ENCODE peak calls at places on chromosomes 12 and 14, in four cellular contexts. Y is KG1; C is activated naive CD4-positive, alpha-beta T cell treated with anti-CD3 and anti-CD28 coated beads for 36 hours; U is CMK. N is an unnamed sample.

GRCh38 chr14:102356280-102356679 is 6.4 kb downstream of the CINP start:
- DNase-seq in Y (no peak), C (no peak), U (no peak), N (no peak)

GRCh38 chr12:110933326-110933974 is 13.1 kb upstream of the MYL2 start:
- DNase-seq in Y (no peak), C (no peak), U (no peak), N (no peak)

GRCh38 chr12:5027436-5027835 is 16.2 kb upstream of the KCNA5 start:
- DNase-seq in Y (no peak), C (no peak), U (no peak), N (no peak)

GRCh38 chr12:51924551-51925399 is 17.5 kb downstream of the ACVRL1 start:
- DNase-seq in Y (no peak), C (no peak), U (no peak), N (no peak)

GRCh38 chr12:74903522-74903921 is 306.1 kb downstream of the KCNC2 start:
- DNase-seq in Y (no peak), C (no peak), U (no peak), N (peak)

GRCh38 chr14:93946104-93946503 is 19.0 kb downstream of the FAM181A start:
- DNase-seq in Y (no peak), C (no peak), U (no peak), N (no peak)

GRCh38 chr14:68283378-68284123 is 464.0 kb downstream of the RAD51B start:
- DNase-seq in Y (no peak), C (peak), U (no peak), N (peak)

GRCh38 chr12:62003217-62003616 is 257.0 kb upstream of the USP15 start:
- DNase-seq in Y (no peak), C (no peak), U (no peak), N (no peak)

GRCh38 chr12:49953146-49953545 is 2.6 kb downstream of the AQP2 start:
- DNase-seq in Y (no peak), C (no peak), U (no peak), N (no peak)

GRCh38 chr14:68976160-68977067 is 2.7 kb downstream of the ACTN1 start:
- DNase-seq in Y (no peak), C (no peak), U (no peak), N (no peak)

GRCh38 chr14:79516009-79516408 is 695.3 kb downstream of the DIO2 start:
- DNase-seq in Y (no peak), C (no peak), U (no peak), N (no peak)

GRCh38 chr12:22121224-22121623 is 75.2 kb downstream of the CMAS start:
- DNase-seq in Y (no peak), C (peak), U (no peak), N (peak)

GRCh38 chr12:66725031-66725430 is 46.2 kb upstream of the GRIP1 start:
- DNase-seq in Y (no peak), C (no peak), U (no peak), N (no peak)

GRCh38 chr12:93982847-93983315 is 165.5 kb upstream of the PLXNC1 start:
- DNase-seq in Y (no peak), C (peak), U (no peak), N (peak)

GRCh38 chr14:56290195-56290594 is 172.0 kb downstream of the PELI2 start:
- DNase-seq in Y (no peak), C (no peak), U (no peak), N (no peak)

GRCh38 chr12:92412931-92413685 is 267.5 kb upstream of the BTG1 start:
- DNase-seq in Y (no peak), C (no peak), U (no peak), N (no peak)

GRCh38 chr14:104189629-104190335 is 51.4 kb downstream of the KIF26A start:
- DNase-seq in Y (no peak), C (no peak), U (no peak), N (no peak)

GRCh38 chr12:73186272-73186671 is 914.1 kb downstream of the TRHDE start:
- DNase-seq in Y (no peak), C (no peak), U (no peak), N (no peak)

GRCh38 chr12:77229640-77230442 is 164.5 kb upstream of the E2F7 start:
- DNase-seq in Y (no peak), C (no peak), U (no peak), N (no peak)

GRCh38 chr14:65850429-65851145 is 438.1 kb downstream of the FUT8 start:
- DNase-seq in Y (no peak), C (peak), U (no peak), N (peak)

GRCh38 chr14:90797451-90797850 is 18.8 kb downstream of the TTC7B start:
- DNase-seq in Y (no peak), C (no peak), U (no peak), N (no peak)

GRCh38 chr12:75959506-75959905 is 72.1 kb downstream of the PHLDA1 start:
- DNase-seq in Y (no peak), C (no peak), U (no peak), N (no peak)

GRCh38 chr12:95601626-95602025 is 50.4 kb upstream of the USP44 start:
- DNase-seq in Y (no peak), C (no peak), U (no peak), N (no peak)

GRCh38 chr12:54033106-54033979 is 493 bp downstream of the HOXC5 start:
- DNase-seq in Y (no peak), C (no peak), U (no peak), N (no peak)

GRCh38 chr14:55339770-55340169 is 68.5 kb downstream of the FBXO34 start:
- DNase-seq in Y (no peak), C (peak), U (no peak), N (peak)

GRCh38 chr14:77018785-77019184 is 9.7 kb downstream of the IRF2BPL start:
- DNase-seq in Y (no peak), C (no peak), U (no peak), N (no peak)

GRCh38 chr14:106417224-106418049 is 891.1 kb downstream of the TMEM121 start:
- DNase-seq in Y (no peak), C (peak), U (peak), N (peak)

GRCh38 chr14:92651793-92652382 is 96.5 kb downstream of the LGMN start:
- DNase-seq in Y (no peak), C (peak), U (no peak), N (peak)

GRCh38 chr14:100283984-100284881 is 22.0 kb downstream of the SLC25A29 start:
- DNase-seq in Y (no peak), C (no peak), U (no peak), N (no peak)